ENCODE peak calls at places on chromosomes 13 and 19, in four cellular contexts. A, J, O and E are unnamed samples.

GRCh38 chr19:10142701-10143375 is 23.1 kb upstream of the EIF3G start:
- DNase-seq in O (no peak), A (no peak), J (no peak), E (no peak)

GRCh38 chr19:30792561-30793505 is 420.6 kb downstream of the ZNF536 start:
- DNase-seq in O (no peak), A (no peak), J (no peak), E (no peak)

GRCh38 chr19:42528354-42529247 is at the start of gene CEACAM1:
- DNase-seq in O (peak), J (no peak), A (peak), E (no peak)

GRCh38 chr13:95337597-95337996 is 36.3 kb upstream of the ABCC4 start:
- DNase-seq in A (no peak), J (no peak), O (no peak), E (no peak)

GRCh38 chr19:46975918-46976782 is 43.5 kb upstream of the NPAS1 start:
- DNase-seq in J (no peak), A (no peak), O (peak), E (peak)

GRCh38 chr19:58059003-58059671 is at the start of gene ZNF135:
- DNase-seq in J (peak), O (peak), A (peak), E (peak)

GRCh38 chr19:37355901-37356300 is 15.0 kb upstream of the ZNF527 start:
- DNase-seq in A (no peak), O (no peak), J (no peak), E (no peak)

GRCh38 chr13:48493851-48494250 is 39.0 kb downstream of the RCBTB2 start:
- DNase-seq in O (no peak), A (no peak), J (no peak), E (peak)

GRCh38 chr13:69681722-69682121 is 425.9 kb upstream of the ATXN8OS start:
- DNase-seq in A (no peak), J (no peak), O (no peak), E (no peak)

GRCh38 chr19:33514885-33515485 is 6.6 kb downstream of the PEPD start:
- DNase-seq in J (no peak), O (peak), A (no peak), E (peak)

GRCh38 chr13:106795847-106796246 is 227.9 kb upstream of the ARGLU1 start:
- DNase-seq in A (no peak), J (no peak), O (no peak), E (no peak)